ENCODE peak calls at places on chromosomes 5 and 9, in four cellular contexts. N, Q, A and U are unnamed samples.

GRCh38 chr5:2123874-2124273 is 241.1 kb upstream of the IRX4 start:
- DNase-seq in N (no peak), Q (no peak), A (no peak), U (no peak)

GRCh38 chr9:91416086-91416712 is 7.4 kb downstream of the NFIL3 start:
- DNase-seq in N (no peak), Q (no peak), A (no peak), U (no peak)

GRCh38 chr5:123881791-123882244 is 369.8 kb downstream of the CSNK1G3 start:
- DNase-seq in N (no peak), Q (peak), A (no peak), U (no peak)

GRCh38 chr5:180086816-180087426 is 15.4 kb upstream of the RNF130 start:
- DNase-seq in N (peak), Q (no peak), A (no peak), U (no peak)

GRCh38 chr5:168422431-168422830 is 63.8 kb upstream of the RARS1 start:
- DNase-seq in N (no peak), Q (no peak), A (peak), U (no peak)

GRCh38 chr5:8912106-8912505 is 633.8 kb downstream of the SEMA5A start:
- DNase-seq in N (no peak), Q (no peak), A (no peak), U (no peak)

GRCh38 chr9:127767405-127767804 is 11.1 kb downstream of the SH2D3C start:
- DNase-seq in N (no peak), Q (no peak), A (no peak), U (no peak)

GRCh38 chr5:91077623-91078022 is 305.5 kb downstream of the ARRDC3 start:
- DNase-seq in N (no peak), Q (no peak), A (no peak), U (no peak)

GRCh38 chr9:93092171-93092991 is 3.6 kb upstream of the CARD19 start:
- DNase-seq in N (no peak), Q (no peak), A (no peak), U (no peak)

GRCh38 chr9:110069326-110070248 is 138.4 kb downstream of the C9orf152 start:
- DNase-seq in N (no peak), Q (no peak), A (no peak), U (no peak)

GRCh38 chr5:33901176-33901575 is 9.4 kb upstream of the ADAMTS12 start:
- DNase-seq in N (no peak), Q (no peak), A (no peak), U (no peak)

GRCh38 chr5:160311491-160312138 is 749 bp downstream of the CCNJL start:
- DNase-seq in N (no peak), Q (no peak), A (no peak), U (no peak)

GRCh38 chr9:91047529-91047928 is 245.9 kb downstream of the SYK start:
- DNase-seq in N (no peak), Q (no peak), A (no peak), U (no peak)

GRCh38 chr9:136882109-136882946 is 4.0 kb upstream of the TRAF2 start:
- DNase-seq in N (peak), Q (peak), A (peak), U (peak)

GRCh38 chr9:123586140-123586735 is 230.2 kb downstream of the CRB2 start:
- DNase-seq in N (no peak), Q (no peak), A (no peak), U (no peak)

GRCh38 chr5:35971186-35971877 is 19.9 kb downstream of the UGT3A1 start:
- DNase-seq in N (no peak), Q (no peak), A (no peak), U (no peak)

GRCh38 chr5:118043531-118043930 is 944.8 kb downstream of the DTWD2 start:
- DNase-seq in N (no peak), Q (no peak), A (no peak), U (no peak)

GRCh38 chr5:157476699-157477408 is 16.8 kb downstream of the NIPAL4 start:
- DNase-seq in N (peak), Q (peak), A (peak), U (no peak)

GRCh38 chr5:146440870-146441495 is 6.2 kb upstream of the TCERG1 start:
- DNase-seq in N (no peak), Q (no peak), A (no peak), U (no peak)

GRCh38 chr5:181059297-181060230 is 19.5 kb downstream of the BTNL9 start:
- DNase-seq in N (no peak), Q (no peak), A (no peak), U (no peak)

GRCh38 chr5:77015938-77016569 is 14.2 kb upstream of the AGGF1 start:
- DNase-seq in N (peak), Q (no peak), A (peak), U (no peak)

GRCh38 chr5:167254150-167254549 is 1037.3 kb upstream of the WWC1 start:
- DNase-seq in N (no peak), Q (no peak), A (no peak), U (no peak)

GRCh38 chr9:125189361-125190289 is at the start of gene PPP6C:
- DNase-seq in N (peak), Q (peak), A (peak), U (peak)

GRCh38 chr5:6081727-6082210 is 296.6 kb downstream of the MED10 start:
- DNase-seq in N (no peak), Q (no peak), A (no peak), U (no peak)

GRCh38 chr9:22216730-22217160 is 207.6 kb upstream of the CDKN2B start:
- DNase-seq in N (no peak), Q (no peak), A (peak), U (no peak)

GRCh38 chr5:69416180-69416579 is 1.3 kb downstream of the MARVELD2 start:
- DNase-seq in N (no peak), Q (no peak), A (no peak), U (no peak)

GRCh38 chr5:147168578-147169327 is 66.1 kb upstream of the STK32A start:
- DNase-seq in N (no peak), Q (no peak), A (peak), U (no peak)

GRCh38 chr5:165631235-165631634 is 2125.8 kb downstream of the MAT2B start:
- DNase-seq in N (no peak), Q (no peak), A (no peak), U (no peak)

GRCh38 chr5:35679351-35679750 is 61.7 kb downstream of the SPEF2 start:
- DNase-seq in N (no peak), Q (peak), A (no peak), U (no peak)

GRCh38 chr9:36867672-36868471 is 166.2 kb downstream of the PAX5 start:
- DNase-seq in N (no peak), Q (no peak), A (peak), U (no peak)

GRCh38 chr9:114026335-114026734 is 51.8 kb downstream of the AMBP start:
- DNase-seq in N (no peak), Q (no peak), A (no peak), U (no peak)

GRCh38 chr9:659286-659685 is 182.2 kb upstream of the DMRT1 start:
- DNase-seq in N (no peak), Q (no peak), A (no peak), U (no peak)

GRCh38 chr9:655875-656274 is 185.6 kb upstream of the DMRT1 start:
- DNase-seq in N (no peak), Q (no peak), A (no peak), U (no peak)

GRCh38 chr9:653856-654387 is 187.6 kb upstream of the DMRT1 start:
- DNase-seq in N (no peak), Q (no peak), A (no peak), U (no peak)

GRCh38 chr9:660227-660626 is 181.3 kb upstream of the DMRT1 start:
- DNase-seq in N (no peak), Q (no peak), A (no peak), U (no peak)

GRCh38 chr9:656918-657583 is 184.4 kb upstream of the DMRT1 start:
- DNase-seq in N (no peak), Q (no peak), A (no peak), U (no peak)
- TF ChIP-seq MAX in N (no peak), Q (no peak), A (no peak), U (no peak)

DNA sequence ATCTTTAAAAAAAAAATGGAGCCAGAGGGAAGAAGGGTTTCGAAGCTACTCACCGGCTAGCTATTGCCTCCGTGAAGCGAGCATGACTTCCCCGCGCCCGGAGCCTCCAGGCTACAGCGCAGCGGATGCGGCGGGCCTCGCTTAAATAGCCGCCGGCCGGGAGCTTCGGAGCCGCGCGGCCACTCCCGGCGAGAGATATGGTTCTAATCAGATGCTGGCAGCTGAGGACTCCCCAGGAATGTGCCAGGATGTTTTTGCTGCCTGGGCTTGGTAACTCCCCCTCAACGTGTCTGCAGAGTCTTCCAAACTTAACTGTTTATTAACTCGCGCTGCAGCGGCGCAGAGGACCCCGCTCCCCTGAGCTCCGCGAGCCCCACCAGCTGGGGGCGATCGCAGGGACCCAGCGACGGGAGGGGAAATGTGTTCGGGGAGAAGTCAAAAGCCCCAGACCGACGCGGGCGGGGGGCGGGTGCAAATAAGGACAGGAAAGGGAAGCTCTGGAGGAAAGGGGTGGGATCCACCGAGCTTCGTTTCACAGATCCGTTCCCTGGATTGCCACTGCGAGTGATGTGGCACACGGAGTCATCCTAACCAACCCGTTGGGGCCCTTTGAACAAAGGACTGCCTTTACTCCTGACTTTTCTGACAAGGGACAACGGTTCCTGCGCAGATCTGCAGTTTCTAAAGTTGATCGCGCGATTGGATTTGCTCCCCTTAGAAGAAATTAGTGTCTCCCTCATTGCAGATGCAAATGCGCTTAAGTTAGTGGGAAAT is at the start of gene DAB2:
- DNase-seq in N (peak), Q (peak), A (peak), U (no peak)
- TF ChIP-seq MXI1 in N (peak), Q (no peak), A (peak), U (no peak)

DNA sequence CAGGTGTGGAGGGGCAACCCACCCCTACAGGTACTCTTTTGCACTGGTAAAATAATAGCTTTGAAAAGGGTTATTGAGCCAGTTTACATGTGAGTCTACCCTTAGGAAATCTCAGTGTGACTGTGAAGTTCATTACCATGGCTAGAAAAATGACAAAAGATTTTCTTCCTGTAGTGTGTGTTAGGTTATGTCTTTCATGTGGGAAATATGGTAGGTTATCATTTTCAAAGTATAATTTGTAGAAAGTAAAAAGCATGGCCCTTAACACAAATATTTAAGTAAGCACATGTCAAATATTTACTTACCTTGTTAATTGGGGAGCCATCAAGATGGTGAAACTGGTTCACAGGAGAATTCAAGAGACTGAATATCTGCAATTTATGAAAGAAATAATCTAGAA is 37.2 kb upstream of the PLPP1 start:
- DNase-seq in N (no peak), Q (no peak), A (peak), U (no peak)
- TF ChIP-seq MAX in N (no peak), Q (no peak), A (no peak), U (no peak)

DNA sequence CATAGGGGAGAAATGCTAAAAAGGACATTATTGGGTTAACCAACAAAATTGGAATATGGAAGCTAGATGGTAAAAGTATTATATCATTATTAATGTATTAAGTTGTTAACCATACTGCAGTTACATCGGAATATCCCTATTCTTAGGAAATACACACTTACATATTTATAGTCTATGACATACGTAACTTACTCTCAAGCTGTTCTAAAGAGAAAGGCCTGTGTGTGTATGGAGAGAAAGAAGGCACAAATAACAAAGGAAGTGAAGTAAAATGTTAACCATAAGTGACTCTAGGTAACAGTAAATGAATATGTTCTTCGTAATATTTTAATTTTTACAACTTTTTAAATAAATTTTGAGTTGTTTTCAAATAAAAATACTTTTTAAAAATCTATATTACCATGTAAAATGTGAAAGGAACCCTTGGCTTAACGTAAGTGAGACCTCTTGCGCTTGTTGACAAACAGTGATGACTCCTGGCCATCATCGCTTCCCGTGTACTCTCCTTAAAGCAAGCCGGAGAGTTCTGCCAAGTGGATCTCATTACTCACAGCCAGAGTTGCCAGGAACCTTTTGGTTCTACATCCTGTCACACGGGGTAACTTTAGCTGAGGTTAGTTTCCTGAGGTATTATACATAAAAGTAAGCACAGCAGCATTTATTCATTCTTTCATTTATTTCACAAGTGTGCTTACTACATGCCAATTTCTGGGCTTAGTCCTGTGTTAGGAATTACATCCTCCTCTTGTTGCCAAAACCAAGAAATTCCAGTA is 165.4 kb downstream of the EPB41L4A start:
- DNase-seq in N (no peak), Q (no peak), A (no peak), U (no peak)
- TF ChIP-seq MXI1 in N (no peak), Q (no peak), A (no peak), U (no peak)

GRCh38 chr5:947626-948471 is 55.2 kb downstream of the TRIP13 start:
- DNase-seq in N (no peak), Q (no peak), A (no peak), U (no peak)
- TF ChIP-seq MAX in N (no peak), Q (no peak), A (no peak), U (no peak)

GRCh38 chr5:120919017-120919416 is 454.9 kb downstream of the PRR16 start:
- DNase-seq in N (no peak), Q (no peak), A (no peak), U (no peak)
- TF ChIP-seq MXI1 in N (no peak), Q (no peak), A (no peak), U (no peak)

GRCh38 chr9:104778802-104779201 is 14.9 kb downstream of the NIPSNAP3B start:
- DNase-seq in N (no peak), Q (no peak), A (no peak), U (no peak)

GRCh38 chr9:104779946-104780539 is 16.1 kb downstream of the NIPSNAP3B start:
- DNase-seq in N (no peak), Q (no peak), A (no peak), U (no peak)

GRCh38 chr9:104776787-104777186 is 12.9 kb downstream of the NIPSNAP3B start:
- DNase-seq in N (no peak), Q (no peak), A (no peak), U (no peak)

GRCh38 chr9:104780796-104781395 is 17.0 kb downstream of the NIPSNAP3B start:
- DNase-seq in N (peak), Q (no peak), A (no peak), U (no peak)

DNA sequence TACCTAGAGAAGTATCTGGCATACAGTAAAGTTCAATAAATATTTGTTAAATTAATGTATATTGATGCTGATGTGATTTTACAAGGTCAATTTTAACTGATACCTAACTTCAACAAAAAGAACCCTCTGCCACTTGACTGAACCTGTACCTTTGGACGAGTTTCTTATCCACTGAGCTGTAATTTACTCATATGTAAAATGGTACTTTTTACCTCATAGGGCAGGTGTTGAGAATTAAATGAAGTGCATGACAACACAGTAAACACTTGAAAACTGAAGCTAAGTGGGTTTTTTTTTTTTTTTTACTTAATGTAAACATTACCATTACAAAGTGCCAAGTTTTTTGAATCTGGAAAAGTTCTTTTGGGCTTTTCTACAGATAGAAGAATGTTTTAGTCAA is 15.4 kb downstream of the NIPSNAP3B start:
- DNase-seq in N (no peak), Q (no peak), A (no peak), U (no peak)
- TF ChIP-seq MAX in N (no peak), Q (no peak), A (no peak), U (no peak)

GRCh38 chr9:97830884-97831829 is 21.9 kb upstream of the FOXE1 start:
- DNase-seq in N (no peak), Q (no peak), A (peak), U (no peak)
- TF ChIP-seq MXI1 in N (no peak), Q (no peak), A (no peak), U (no peak)

GRCh38 chr5:93793159-93793781 is 51.9 kb upstream of the POU5F2 start:
- DNase-seq in N (no peak), Q (no peak), A (no peak), U (no peak)

GRCh38 chr5:93789173-93790070 is 48.0 kb upstream of the POU5F2 start:
- DNase-seq in N (no peak), Q (no peak), A (no peak), U (no peak)

GRCh38 chr5:93794954-93795353 is 53.6 kb upstream of the POU5F2 start:
- DNase-seq in N (no peak), Q (no peak), A (peak), U (no peak)

GRCh38 chr5:93790401-93790800 is 49.0 kb upstream of the POU5F2 start:
- DNase-seq in N (no peak), Q (no peak), A (no peak), U (no peak)

DNA sequence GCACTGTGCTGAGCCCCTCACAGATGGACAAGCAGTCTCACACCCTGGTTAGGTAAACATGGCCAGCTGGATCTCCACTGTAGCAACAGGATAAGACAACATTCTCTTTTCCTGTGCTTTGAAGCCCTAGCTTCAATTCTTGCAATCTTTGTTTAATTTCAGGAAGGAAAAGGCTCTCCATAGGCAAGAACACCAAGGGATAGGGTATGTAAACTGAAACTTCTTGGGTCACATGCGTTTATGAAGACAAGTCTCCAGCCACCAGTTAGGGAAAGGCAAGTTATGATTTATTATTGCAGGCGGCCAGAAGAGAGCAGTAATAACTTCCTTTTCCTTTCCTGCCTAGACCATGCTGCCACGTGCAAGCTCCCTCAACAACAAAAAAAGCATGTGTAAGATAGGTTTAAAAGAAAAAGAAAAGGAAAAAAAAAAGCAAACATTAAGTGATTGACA is 50.1 kb upstream of the POU5F2 start:
- DNase-seq in N (no peak), Q (no peak), A (peak), U (no peak)
- TF ChIP-seq MAX in N (no peak), Q (no peak), A (peak), U (no peak)

DNA sequence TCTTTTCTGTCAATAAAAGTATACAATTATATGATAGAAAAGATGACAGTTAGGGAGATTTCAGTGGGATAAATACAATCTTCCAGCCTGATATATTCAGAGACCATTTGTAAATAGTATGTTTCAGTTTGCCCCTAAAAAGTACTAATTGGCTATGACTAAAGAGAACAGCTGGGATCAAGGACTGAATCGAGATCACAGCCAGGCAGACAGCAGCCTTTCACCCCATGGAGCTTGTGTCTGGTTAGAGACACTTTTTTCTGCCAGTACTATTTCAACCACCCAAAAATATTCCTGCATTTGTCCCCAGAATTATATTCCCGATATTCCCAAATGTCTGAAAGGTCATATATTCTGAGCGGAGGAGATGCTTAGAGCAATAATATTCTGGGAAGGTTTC is 577.3 kb upstream of the TLE4 start:
- DNase-seq in N (no peak), Q (no peak), A (no peak), U (no peak)
- TF ChIP-seq MXI1 in N (no peak), Q (no peak), A (no peak), U (no peak)